ENCODE peak calls at places on chromosomes 5 and 9, in four cellular contexts. V is IMR-90, Z is heart left ventricle, D is prostate gland. Q is an unnamed sample.

GRCh38 chr5:131067596-131067995 is 97.5 kb downstream of the HINT1 start:
- DNase-seq in V (no peak), Z (no peak), D (no peak), Q (no peak)

GRCh38 chr5:14011089-14012004 is 66.9 kb upstream of the DNAH5 start:
- DNase-seq in V (peak; percentile 86), Z (peak; percentile 93), D (peak; percentile 83), Q (peak; percentile 91)

GRCh38 chr5:2666081-2666480 is 85.4 kb downstream of the IRX2 start:
- DNase-seq in V (no peak), Z (no peak), D (no peak), Q (no peak)

GRCh38 chr9:35972093-35972492 is 14.1 kb upstream of the OR2S2 start:
- DNase-seq in V (no peak), Z (peak; percentile 26), D (no peak), Q (no peak)

GRCh38 chr5:73418244-73418691 is 30.3 kb downstream of the FOXD1 start:
- DNase-seq in V (no peak), Z (no peak), D (no peak), Q (no peak)

GRCh38 chr9:71506821-71507220 is 261.5 kb downstream of the CEMIP2 start:
- DNase-seq in V (peak; percentile 27), Z (no peak), D (no peak), Q (no peak)

GRCh38 chr9:126326228-126327015 is at the start of gene MVB12B:
- DNase-seq in V (peak; percentile 8), Z (peak; percentile 65), D (peak; percentile 8), Q (peak; percentile 53)

GRCh38 chr5:147140558-147140957 is 94.3 kb upstream of the STK32A start:
- DNase-seq in V (no peak), Z (no peak), D (no peak), Q (no peak)

GRCh38 chr9:99359336-99359735 is 137.3 kb downstream of the SEC61B start:
- DNase-seq in V (no peak), Z (no peak), D (no peak), Q (no peak)

GRCh38 chr9:99356512-99356971 is 134.5 kb downstream of the SEC61B start:
- DNase-seq in V (no peak), Z (peak; percentile 81), D (no peak), Q (no peak)

GRCh38 chr9:99358668-99359067 is 136.6 kb downstream of the SEC61B start:
- DNase-seq in V (no peak), Z (peak; percentile 66), D (no peak), Q (no peak)

GRCh38 chr9:99360026-99360425 is 137.9 kb downstream of the SEC61B start:
- DNase-seq in V (no peak), Z (no peak), D (no peak), Q (no peak)

DNA sequence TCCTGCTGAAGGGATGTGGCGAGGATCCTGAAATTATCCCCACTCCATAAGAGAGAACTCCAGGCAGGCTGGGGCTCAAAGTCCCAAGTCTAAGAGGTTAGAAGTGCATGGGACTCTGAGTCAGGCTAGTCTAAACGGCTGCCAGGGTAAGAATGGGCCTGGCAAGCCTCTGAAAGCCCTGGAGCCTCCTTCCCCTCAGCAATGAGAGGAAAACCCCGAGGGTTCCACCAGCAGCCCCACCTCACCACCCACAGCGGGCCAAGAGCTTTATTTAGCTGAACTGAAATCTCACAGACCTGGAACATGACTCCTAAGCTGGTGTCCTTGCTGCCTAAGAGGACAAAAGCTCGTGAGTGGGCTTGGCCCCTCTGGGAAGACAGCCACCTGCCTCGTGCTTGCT is 135.5 kb downstream of the SEC61B start:
- DNase-seq in V (no peak), Z (peak; percentile 85), D (no peak), Q (no peak)
- TF ChIP-seq POLR2A in V (no peak), Z (no peak), D (no peak), Q (no peak)

GRCh38 chr5:109653042-109653441 is 36.7 kb upstream of the MAN2A1 start:
- DNase-seq in V (no peak), Z (no peak), D (no peak), Q (no peak)

GRCh38 chr5:109654455-109654854 is 35.3 kb upstream of the MAN2A1 start:
- DNase-seq in V (no peak), Z (no peak), D (no peak), Q (no peak)

GRCh38 chr5:109652096-109652495 is 37.6 kb upstream of the MAN2A1 start:
- DNase-seq in V (no peak), Z (no peak), D (no peak), Q (no peak)

GRCh38 chr5:109655841-109656240 is 33.9 kb upstream of the MAN2A1 start:
- DNase-seq in V (no peak), Z (no peak), D (no peak), Q (no peak)

GRCh38 chr5:109653840-109654239 is 35.9 kb upstream of the MAN2A1 start:
- DNase-seq in V (no peak), Z (no peak), D (no peak), Q (no peak)
- H3K27ac ChIP-seq in V (no peak overlapping the region), Z (no peak overlapping the region), D (no peak overlapping the region), Q (no peak overlapping the region)

GRCh38 chr5:138596105-138596987 is 21.1 kb upstream of the HSPA9 start:
- DNase-seq in V (no peak), Z (no peak), D (no peak), Q (no peak)
- TF ChIP-seq POLR2A in V (no peak), Z (no peak), D (no peak), Q (no peak)

GRCh38 chr5:154367101-154367500 is 78.7 kb upstream of the SAP30L start:
- DNase-seq in V (peak; percentile 87), Z (no peak), D (no peak), Q (no peak)
- H3K27ac ChIP-seq in V (peak overlapping the region; percentile 90), Z (peak overlapping the region; percentile 65), D (no peak overlapping the region), Q (peak overlapping the region; percentile 45)